ENCODE peak calls at places on chromosome 1, in five cellular contexts. K, X, H, F and S are unnamed samples.

GRCh38 chr1:154360288-154360687 is 35.0 kb downstream of the ATP8B2 start:
- DNase-seq in K (no peak), X (no peak), H (no peak), F (no peak), S (no peak)

GRCh38 chr1:172287207-172287606 is 133.3 kb upstream of the C1orf105 start:
- DNase-seq in K (no peak), X (no peak), H (no peak), F (peak), S (no peak)

GRCh38 chr1:228963795-228964177 is 228.5 kb downstream of the RHOU start:
- DNase-seq in K (no peak), X (no peak), H (no peak), F (no peak), S (no peak)

GRCh38 chr1:116842654-116843053 is 67.1 kb upstream of the PTGFRN start:
- DNase-seq in K (no peak), X (no peak), H (no peak), F (no peak), S (no peak)

GRCh38 chr1:77686784-77687518 is 4.5 kb upstream of the ZZZ3 start:
- DNase-seq in K (no peak), X (no peak), H (no peak), F (no peak), S (no peak)

GRCh38 chr1:23692308-23692871 is 784 bp downstream of the RPL11 start:
- DNase-seq in K (no peak), X (no peak), H (no peak), F (no peak), S (no peak)

GRCh38 chr1:16162163-16162822 is 6.4 kb upstream of the EPHA2 start:
- DNase-seq in K (no peak), X (no peak), H (no peak), F (no peak), S (no peak)

GRCh38 chr1:28329395-28330153 is 734 bp downstream of the MED18 start:
- DNase-seq in K (no peak), X (no peak), H (peak), F (no peak), S (no peak)

GRCh38 chr1:230185076-230186001 is 118.3 kb downstream of the GALNT2 start:
- DNase-seq in K (peak), X (no peak), H (no peak), F (no peak), S (no peak)

GRCh38 chr1:89198500-89199072 is at the start of gene GBP4:
- DNase-seq in K (no peak), X (no peak), H (no peak), F (peak), S (no peak)

GRCh38 chr1:22359427-22359826 is 92.2 kb upstream of the ZBTB40 start:
- DNase-seq in K (no peak), X (no peak), H (no peak), F (no peak), S (no peak)

GRCh38 chr1:37851782-37852210 is 7.6 kb downstream of the MTF1 start:
- DNase-seq in K (no peak), X (no peak), H (no peak), F (peak), S (no peak)

GRCh38 chr1:216604771-216605170 is 118.5 kb downstream of the ESRRG start:
- DNase-seq in K (peak), X (peak), H (no peak), F (no peak), S (no peak)

GRCh38 chr1:230163719-230164118 is 96.7 kb downstream of the GALNT2 start:
- DNase-seq in K (no peak), X (no peak), H (no peak), F (no peak), S (no peak)